ENCODE peak calls at places on chromosomes 16 and 17, in five cellular contexts. T is left ventricle myocardium inferior, S is retinal pigment epithelial cell, F is IMR-90, R is fibroblast of mammary gland. O is an unnamed sample.

GRCh38 chr16:79088971-79089370 is 511.6 kb downstream of the MAF start:
- DNase-seq in T (no peak), S (no peak), F (no peak), R (no peak), O (no peak)

GRCh38 chr17:77214743-77215142 is 74.0 kb downstream of the SEC14L1 start:
- DNase-seq in T (no peak), S (no peak), F (peak), R (peak), O (no peak)

GRCh38 chr17:61766520-61766919 is 96.8 kb downstream of the BRIP1 start:
- DNase-seq in T (no peak), S (no peak), F (peak), R (no peak), O (no peak)

GRCh38 chr17:49873466-49873865 is 25.6 kb upstream of the TAC4 start:
- DNase-seq in T (no peak), S (no peak), F (no peak), R (no peak), O (no peak)

GRCh38 chr16:1309888-1310831 is 724 bp downstream of the UBE2I start:
- DNase-seq in T (peak), S (no peak), F (peak), R (peak), O (peak)

GRCh38 chr16:30748634-30749445 is 615 bp downstream of the PHKG2 start:
- DNase-seq in T (no peak), S (no peak), F (peak), R (peak), O (no peak)

GRCh38 chr16:57273359-57273758 is 11.1 kb downstream of the PLLP start:
- DNase-seq in T (no peak), S (no peak), F (no peak), R (no peak), O (no peak)

GRCh38 chr16:75138233-75138632 is 10.1 kb upstream of the ZFP1 start:
- DNase-seq in T (no peak), S (no peak), F (no peak), R (no peak), O (no peak)

GRCh38 chr17:79838541-79839274 is 532 bp downstream of the CBX4 start:
- DNase-seq in T (peak), S (no peak), F (peak), R (peak), O (no peak)

GRCh38 chr17:65638221-65638940 is 76.9 kb upstream of the AXIN2 start:
- DNase-seq in T (no peak), S (peak), F (peak), R (no peak), O (no peak)

GRCh38 chr17:50986989-50987660 is 121.0 kb upstream of the TOB1 start:
- DNase-seq in T (no peak), S (no peak), F (peak), R (peak), O (no peak)

GRCh38 chr17:80311216-80311827 is 50.7 kb downstream of the RNF213 start:
- DNase-seq in T (no peak), S (no peak), F (no peak), R (no peak), O (no peak)

GRCh38 chr17:68255731-68256538 is 8.1 kb downstream of the AMZ2 start:
- DNase-seq in T (no peak), S (no peak), F (no peak), R (no peak), O (no peak)

GRCh38 chr16:82038941-82039340 is 3.9 kb downstream of the HSD17B2 start:
- DNase-seq in T (no peak), S (no peak), F (no peak), R (no peak), O (no peak)

GRCh38 chr16:30786115-30786935 is 680 bp downstream of the ZNF629 start:
- DNase-seq in T (no peak), S (no peak), F (peak), R (peak), O (no peak)

GRCh38 chr16:31880322-31880979 is 6.8 kb downstream of the ZNF267 start:
- DNase-seq in T (no peak), S (no peak), F (peak), R (peak), O (peak)

GRCh38 chr16:4487955-4488481 is 11.8 kb downstream of the HMOX2 start:
- DNase-seq in T (no peak), S (no peak), F (peak), R (peak), O (peak)

GRCh38 chr16:84795338-84796053 is 24.3 kb upstream of the CRISPLD2 start:
- DNase-seq in T (peak), S (no peak), F (peak), R (peak), O (peak)

GRCh38 chr17:68993112-68993511 is 37.9 kb upstream of the ABCA8 start:
- DNase-seq in T (no peak), S (no peak), F (peak), R (peak), O (no peak)

DNA sequence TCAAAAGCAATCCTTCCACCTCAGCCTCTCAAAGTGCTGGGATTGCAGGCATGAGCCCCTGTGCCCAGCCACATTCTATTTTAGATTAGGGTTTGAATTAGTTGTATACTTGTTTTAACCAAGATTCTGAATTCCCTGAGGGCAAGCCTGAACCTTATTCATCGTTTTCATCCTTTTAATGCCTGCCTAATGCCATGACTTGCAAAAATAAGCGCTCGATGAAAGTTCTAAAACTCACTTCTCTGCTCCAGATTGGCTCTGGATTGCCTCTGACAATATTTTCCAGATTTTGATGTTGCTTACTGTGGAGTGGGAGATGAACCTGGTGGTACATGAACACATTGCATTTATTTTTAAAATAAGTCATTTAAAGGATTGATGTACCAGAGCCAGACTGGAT is 90.9 kb upstream of the CACNG3 start:
- DNase-seq in T (no peak), S (no peak), F (no peak), R (no peak), O (no peak)
- TF ChIP-seq CTCF in T (no peak), S (no peak), F (no peak), R (no peak), O (no peak)

GRCh38 chr16:29029168-29029994 is 44.5 kb downstream of the LAT start:
- DNase-seq in T (no peak), S (peak), F (peak), R (peak), O (peak)
- H3K4me3 ChIP-seq in T (no peak), S (no peak), F (no peak), R (no peak), O (no peak)

GRCh38 chr16:67537636-67538591 is 9.3 kb downstream of the RIPOR1 start:
- DNase-seq in T (peak), S (no peak), F (no peak), R (no peak), O (no peak)

GRCh38 chr16:67539271-67539670 is 10.6 kb downstream of the RIPOR1 start:
- DNase-seq in T (no peak), S (no peak), F (no peak), R (no peak), O (no peak)

GRCh38 chr16:67535201-67535600 is 6.6 kb downstream of the RIPOR1 start:
- DNase-seq in T (no peak), S (no peak), F (no peak), R (no peak), O (no peak)

GRCh38 chr16:67538666-67539101 is 10.1 kb downstream of the RIPOR1 start:
- DNase-seq in T (no peak), S (no peak), F (peak), R (no peak), O (no peak)

GRCh38 chr16:67537270-67537635 is 8.6 kb downstream of the RIPOR1 start:
- DNase-seq in T (peak), S (no peak), F (peak), R (peak), O (no peak)
- TF ChIP-seq CTCF in T (no peak), S (no peak), F (no peak), R (no peak), O (no peak)

GRCh38 chr16:68368602-68368944 is 57.8 kb downstream of the PRMT7 start:
- DNase-seq in T (no peak), S (no peak), F (no peak), R (no peak), O (no peak)

GRCh38 chr16:68367891-68368601 is 57.2 kb downstream of the PRMT7 start:
- DNase-seq in T (no peak), S (no peak), F (no peak), R (no peak), O (no peak)

GRCh38 chr16:68366062-68366461 is 55.2 kb downstream of the PRMT7 start:
- DNase-seq in T (no peak), S (no peak), F (no peak), R (no peak), O (no peak)

GRCh38 chr16:68367034-68367433 is 56.2 kb downstream of the PRMT7 start:
- DNase-seq in T (no peak), S (no peak), F (peak), R (peak), O (no peak)

GRCh38 chr16:68367440-68367839 is 56.6 kb downstream of the PRMT7 start:
- DNase-seq in T (no peak), S (no peak), F (no peak), R (no peak), O (no peak)
- H3K4me3 ChIP-seq in T (no peak), S (no peak), F (no peak), R (no peak), O (no peak)

O was measured in epithelial cell of proximal tubule.